ENCODE peak calls at places on chromosome 18, in five cellular contexts. Q is H9; L is hepatocyte; J is GM23338; U is CD4-positive, alpha-beta T cell. O is an unnamed sample.

GRCh38 chr18:62505669-62506494 is 16.9 kb upstream of the ZCCHC2 start:
- DNase-seq in L (no peak), Q (no peak), J (no peak), U (peak; percentile 2), O (no peak)

GRCh38 chr18:26686532-26686931 is 138.2 kb upstream of the KCTD1 start:
- DNase-seq in J (no peak), Q (no peak), L (no peak), U (no peak), O (no peak)

GRCh38 chr18:61854578-61854977 is 38.2 kb downstream of the RNF152 start:
- DNase-seq in Q (no peak), J (no peak), L (no peak), U (no peak), O (no peak)

GRCh38 chr18:72692086-72692485 is 147.9 kb upstream of the CBLN2 start:
- DNase-seq in J (peak; percentile 85), U (no peak), L (peak; percentile 37), Q (peak; percentile 84), O (peak; percentile 84)

GRCh38 chr18:55484773-55485172 is 103.2 kb downstream of the TCF4 start:
- DNase-seq in L (no peak), Q (no peak), U (no peak), J (no peak), O (no peak)

GRCh38 chr18:40877096-40877495 is 1077.9 kb upstream of the PIK3C3 start:
- DNase-seq in L (no peak), U (no peak), J (no peak), Q (no peak), O (no peak)

GRCh38 chr18:70322385-70322784 is 33.5 kb downstream of the SOCS6 start:
- DNase-seq in J (no peak), U (no peak), L (no peak), Q (no peak), O (no peak)

GRCh38 chr18:45954070-45954712 is 12.9 kb downstream of the EPG5 start:
- DNase-seq in L (peak; percentile 27), U (no peak), J (no peak), Q (no peak), O (no peak)

GRCh38 chr18:57664600-57665165 is 43.0 kb upstream of the NARS1 start:
- DNase-seq in U (no peak), Q (no peak), L (no peak), J (no peak), O (no peak)

GRCh38 chr18:55868909-55869308 is 280.9 kb upstream of the TCF4 start:
- DNase-seq in J (no peak), U (no peak), L (no peak), Q (no peak), O (no peak)

GRCh38 chr18:64444819-64445218 is 295.9 kb upstream of the LINC00305 start:
- DNase-seq in U (no peak), J (peak; percentile 6), Q (no peak), L (no peak), O (no peak)

GRCh38 chr18:27954226-27954625 is 222.7 kb downstream of the CDH2 start:
- DNase-seq in L (no peak), Q (no peak), J (no peak), U (no peak), O (no peak)

GRCh38 chr18:22465859-22466602 is 48.3 kb upstream of the CTAGE1 start:
- DNase-seq in U (no peak), Q (no peak), J (no peak), L (peak; percentile 83), O (no peak)

GRCh38 chr18:6336239-6336638 is 78.5 kb downstream of the L3MBTL4 start:
- DNase-seq in Q (no peak), U (no peak), L (no peak), J (no peak), O (no peak)

GRCh38 chr18:11500153-11501122 is 109.0 kb upstream of the SLC35G4 start:
- DNase-seq in U (no peak), J (no peak), Q (no peak), L (peak; percentile 79), O (no peak)

GRCh38 chr18:73414069-73414468 is 546.3 kb upstream of the NETO1 start:
- DNase-seq in U (no peak), Q (no peak), L (no peak), J (no peak), O (no peak)

GRCh38 chr18:26894426-26894825 is 28.9 kb upstream of the AQP4 start:
- DNase-seq in Q (no peak), L (no peak), J (no peak), U (no peak), O (no peak)

GRCh38 chr18:63158012-63158631 is 161.4 kb downstream of the BCL2 start:
- DNase-seq in L (no peak), J (no peak), Q (no peak), U (no peak), O (no peak)

GRCh38 chr18:50720281-50720680 is 99.5 kb downstream of the MRO start:
- DNase-seq in L (no peak), Q (no peak), J (no peak), U (no peak), O (no peak)

GRCh38 chr18:28342231-28342630 is 165.3 kb upstream of the CDH2 start:
- DNase-seq in Q (no peak), U (no peak), L (no peak), J (no peak), O (no peak)

GRCh38 chr18:21664069-21664468 is 40.5 kb downstream of the ABHD3 start:
- DNase-seq in L (no peak), Q (no peak), U (no peak), J (no peak), O (no peak)

GRCh38 chr18:33201509-33201926 is 239.0 kb downstream of the CCDC178 start:
- DNase-seq in Q (peak; percentile 64), L (peak; percentile 69), U (no peak), J (peak; percentile 89), O (peak; percentile 86)

GRCh38 chr18:39841133-39842041 is 2113.6 kb upstream of the PIK3C3 start:
- DNase-seq in L (peak; percentile 84), U (no peak), J (peak; percentile 90), Q (peak; percentile 79), O (peak; percentile 89)

GRCh38 chr18:70414315-70414714 is 125.5 kb downstream of the SOCS6 start:
- DNase-seq in J (no peak), Q (no peak), L (no peak), U (no peak), O (no peak)

GRCh38 chr18:9704233-9705118 is 3.6 kb upstream of the RAB31 start:
- DNase-seq in U (no peak), L (no peak), J (peak; percentile 44), Q (no peak), O (no peak)

GRCh38 chr18:74368901-74369705 is 53.5 kb downstream of the C18orf63 start:
- DNase-seq in U (no peak), L (peak; percentile 84), Q (no peak), J (no peak), O (no peak)

GRCh38 chr18:71036783-71037182 is 747.9 kb downstream of the SOCS6 start:
- DNase-seq in J (no peak), L (no peak), U (no peak), Q (no peak), O (no peak)

DNA sequence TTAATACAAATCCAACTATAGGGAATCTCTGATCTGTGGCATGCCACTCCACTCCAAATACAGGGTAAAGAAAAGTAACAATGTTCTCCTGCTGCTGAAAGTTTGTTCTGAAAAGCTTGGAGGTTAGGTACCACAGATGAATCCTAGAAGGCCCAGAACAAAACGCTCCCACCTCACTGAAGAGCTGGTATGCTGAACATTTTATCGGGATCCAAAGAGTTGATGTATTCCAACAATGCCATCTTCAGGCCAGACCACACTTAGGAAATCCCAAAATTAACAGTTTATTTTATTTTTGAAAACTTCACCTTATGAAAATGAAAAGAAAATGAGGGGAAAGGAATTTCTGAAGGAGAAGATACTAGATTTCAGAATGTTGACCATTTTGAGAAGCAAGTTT is 145.1 kb upstream of the CDH19 start:
- DNase-seq in L (no peak), J (peak; percentile 36), U (no peak), Q (no peak), O (no peak)
- TF ChIP-seq CTCF in L (peak; percentile 38), J (peak; percentile 64), U (no peak), Q (peak; percentile 48), O (peak; percentile 37)

GRCh38 chr18:2714140-2714539 is 58.6 kb downstream of the SMCHD1 start:
- DNase-seq in L (no peak), U (no peak), J (no peak), Q (no peak), O (no peak)
- H3K27ac ChIP-seq in L (no peak overlapping the region), U (no peak overlapping the region), J (no peak overlapping the region), Q (no peak overlapping the region), O (no peak overlapping the region)

GRCh38 chr18:80104364-80104779 is 4.7 kb upstream of the ADNP2 start:
- DNase-seq in U (no peak), Q (peak; percentile 48), L (no peak), J (peak; percentile 70), O (peak; percentile 79)
- TF ChIP-seq CTCF in U (no peak), Q (no peak), L (no peak), J (no peak), O (no peak)

DNA sequence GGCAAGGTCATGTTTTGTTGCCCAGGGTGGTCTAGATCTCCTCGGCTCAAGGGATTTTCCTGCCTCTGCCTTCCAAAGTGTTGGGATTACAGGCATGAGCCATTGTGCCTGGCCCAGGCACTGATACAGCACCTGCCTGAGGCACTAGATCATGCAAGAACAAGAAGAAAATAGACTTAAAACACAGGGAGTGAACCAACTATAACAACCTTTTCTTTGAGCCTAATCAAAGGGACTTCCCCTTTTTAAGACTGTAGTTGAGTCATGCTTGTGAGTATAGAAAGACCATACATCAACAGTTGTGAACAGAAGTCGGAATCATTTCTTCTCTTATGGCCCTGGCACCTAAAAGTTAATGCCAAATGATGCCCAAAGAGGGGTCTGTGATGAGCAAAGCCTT is 47.9 kb upstream of the MAPRE2 start:
- DNase-seq in U (no peak), Q (no peak), L (no peak), J (no peak), O (no peak)
- H3K27ac ChIP-seq in U (no peak overlapping the region), Q (no peak overlapping the region), L (no peak overlapping the region), J (no peak overlapping the region), O (no peak overlapping the region)

GRCh38 chr18:23503038-23503966 is at the start of gene RMC1:
- DNase-seq in U (peak; percentile 97), Q (peak; percentile 94), L (peak; percentile 99), J (peak; percentile 95), O (peak; percentile 97)
- TF ChIP-seq CTCF in U (no peak), Q (no peak), L (peak; percentile 38), J (peak; percentile 46), O (peak; percentile 54)

DNA sequence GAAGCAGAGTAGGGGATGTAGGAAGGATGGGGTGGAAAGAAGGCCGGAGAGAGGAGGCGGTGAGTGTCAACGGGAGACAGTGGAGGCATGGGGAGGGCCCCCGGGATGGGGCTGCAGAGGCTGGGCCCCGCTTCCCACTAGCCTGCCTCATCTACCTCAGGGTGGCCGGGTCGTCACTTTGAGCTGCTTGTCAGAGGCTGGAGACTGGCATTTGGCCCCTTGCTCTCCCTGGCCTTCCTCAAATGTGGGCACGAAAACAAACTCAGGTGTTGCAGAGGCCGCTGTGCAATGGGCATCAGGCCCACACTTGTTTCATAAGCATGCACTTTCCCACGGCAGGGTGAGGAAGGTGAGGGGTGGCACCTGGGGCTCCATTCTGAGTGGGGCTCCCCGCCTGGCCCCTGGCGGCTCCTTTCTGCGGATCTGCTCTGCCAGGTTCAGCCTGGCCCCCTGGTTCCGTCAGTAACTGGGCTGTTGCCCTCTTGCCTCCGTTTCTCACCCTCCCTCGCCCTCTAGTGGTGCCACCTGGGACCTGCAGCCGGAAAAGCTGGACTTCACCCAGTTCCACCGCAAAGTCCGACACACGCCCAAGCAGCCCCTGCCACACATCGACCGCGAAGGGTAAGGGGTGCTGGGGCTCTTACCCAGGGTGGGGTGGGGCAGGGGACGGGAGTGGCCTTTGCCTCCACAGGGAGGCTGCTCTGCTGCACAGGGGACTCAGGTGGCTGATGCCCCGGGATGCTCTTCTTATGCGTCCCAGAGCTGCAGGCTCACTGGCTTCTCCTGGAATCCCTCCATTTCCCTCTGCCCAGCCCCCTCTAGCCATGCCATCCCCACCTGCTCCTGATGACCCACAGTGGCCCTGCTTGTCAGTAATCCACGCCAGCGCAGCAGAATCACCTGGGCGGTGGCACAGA is 125.4 kb downstream of the CTIF start:
- DNase-seq in U (peak; percentile 31), L (peak; percentile 71), Q (peak; percentile 85), J (peak; percentile 88), O (peak; percentile 97)
- H3K27ac ChIP-seq in U (no peak overlapping the region), L (no peak overlapping the region), Q (no peak overlapping the region), J (no peak overlapping the region), O (no peak overlapping the region)

O was measured in endodermal cell.